ENCODE peak calls at places on chromosomes 7 and 10, in five cellular contexts. B, K, M, I and A are unnamed samples.

GRCh38 chr7:82481499-82482097 is 38.0 kb upstream of the CACNA2D1 start:
- DNase-seq in B (no peak), K (peak; percentile 29), M (peak; percentile 0), I (no peak), A (peak; percentile 58)

GRCh38 chr7:105664816-105665525 is 83.7 kb upstream of the EFCAB10 start:
- DNase-seq in B (no peak), K (peak; percentile 55), M (no peak), I (no peak), A (peak; percentile 76)

GRCh38 chr7:36346260-36346831 is 43.3 kb upstream of the ANLN start:
- DNase-seq in B (no peak), K (no peak), M (no peak), I (no peak), A (no peak)

GRCh38 chr10:52092390-52092789 is 221.7 kb upstream of the DKK1 start:
- DNase-seq in B (no peak), K (no peak), M (no peak), I (no peak), A (no peak)

GRCh38 chr7:135978624-135979023 is 1.5 kb upstream of the MTPN start:
- DNase-seq in B (no peak), K (no peak), M (no peak), I (no peak), A (no peak)

GRCh38 chr10:16646474-16647059 is 124.9 kb upstream of the C1QL3 start:
- DNase-seq in B (no peak), K (no peak), M (peak; percentile 9), I (no peak), A (no peak)

GRCh38 chr7:90461216-90461615 is 8.2 kb upstream of the PTTG1IP2 start:
- DNase-seq in B (no peak), K (no peak), M (no peak), I (no peak), A (no peak)

GRCh38 chr10:26441491-26442214 is 3.5 kb downstream of the APBB1IP start:
- DNase-seq in B (no peak), K (no peak), M (no peak), I (no peak), A (no peak)

GRCh38 chr7:52956379-52956915 is 79.0 kb upstream of the POM121L12 start:
- DNase-seq in B (no peak), K (no peak), M (no peak), I (peak; percentile 54), A (peak; percentile 16)

GRCh38 chr10:75922435-75922834 is 491.0 kb downstream of the LRMDA start:
- DNase-seq in B (no peak), K (no peak), M (no peak), I (no peak), A (no peak)

GRCh38 chr10:112851582-112851981 is 98.5 kb upstream of the TCF7L2 start:
- DNase-seq in B (no peak), K (no peak), M (no peak), I (no peak), A (no peak)

GRCh38 chr10:35696888-35697287 is 54.8 kb upstream of the FZD8 start:
- DNase-seq in B (no peak), K (no peak), M (no peak), I (no peak), A (no peak)

GRCh38 chr10:35993816-35994515 is 351.9 kb upstream of the FZD8 start:
- DNase-seq in B (no peak), K (no peak), M (no peak), I (no peak), A (no peak)

GRCh38 chr7:88546808-88547207 is 212.7 kb upstream of the ZNF804B start:
- DNase-seq in B (peak; percentile 60), K (peak; percentile 5), M (peak; percentile 20), I (peak; percentile 20), A (peak; percentile 79)

GRCh38 chr10:3064423-3064822 is 2.9 kb upstream of the PFKP start:
- DNase-seq in B (no peak), K (no peak), M (no peak), I (no peak), A (no peak)

GRCh38 chr10:84344560-84344959 is 16.2 kb downstream of the CCSER2 start:
- DNase-seq in B (no peak), K (no peak), M (no peak), I (no peak), A (no peak)

GRCh38 chr7:272108-272615 is 17.8 kb upstream of the FOXL3 start:
- DNase-seq in B (no peak), K (no peak), M (no peak), I (no peak), A (no peak)

GRCh38 chr10:79397575-79398303 is 47.7 kb downstream of the ZCCHC24 start:
- DNase-seq in B (no peak), K (no peak), M (no peak), I (no peak), A (no peak)

GRCh38 chr7:55468495-55468894 is 103.4 kb downstream of the LANCL2 start:
- DNase-seq in B (no peak), K (no peak), M (no peak), I (no peak), A (no peak)

GRCh38 chr10:8229153-8229552 is 174.7 kb downstream of the GATA3 start:
- DNase-seq in B (no peak), K (no peak), M (no peak), I (no peak), A (no peak)

GRCh38 chr10:13117842-13118783 is 18.1 kb downstream of the OPTN start:
- DNase-seq in B (no peak), K (no peak), M (no peak), I (no peak), A (no peak)

GRCh38 chr7:45593121-45593541 is 19.0 kb downstream of the ADCY1 start:
- DNase-seq in B (peak; percentile 35), K (no peak), M (no peak), I (no peak), A (no peak)

GRCh38 chr10:97427571-97428179 is 1.7 kb downstream of the PGAM1 start:
- DNase-seq in B (peak; percentile 73), K (no peak), M (no peak), I (peak; percentile 64), A (peak; percentile 94)

GRCh38 chr7:135966341-135967043 is 10.7 kb downstream of the MTPN start:
- DNase-seq in B (no peak), K (no peak), M (no peak), I (no peak), A (no peak)

GRCh38 chr10:101285519-101286070 is 56.3 kb upstream of the LBX1 start:
- DNase-seq in B (peak; percentile 76), K (no peak), M (no peak), I (no peak), A (peak; percentile 88)

GRCh38 chr10:14374745-14375445 is 44.2 kb upstream of the FRMD4A start:
- DNase-seq in B (no peak), K (no peak), M (no peak), I (no peak), A (no peak)

GRCh38 chr7:8035647-8036518 is 67.3 kb downstream of the GLCCI1 start:
- DNase-seq in B (peak; percentile 49), K (no peak), M (peak; percentile 23), I (peak; percentile 11), A (peak; percentile 64)

GRCh38 chr7:102933763-102934162 is 21.0 kb downstream of the LRRC17 start:
- DNase-seq in B (peak; percentile 60), K (no peak), M (no peak), I (no peak), A (peak; percentile 82)

GRCh38 chr7:132773527-132773956 is 197.3 kb upstream of the PLXNA4 start:
- DNase-seq in B (no peak), K (no peak), M (no peak), I (no peak), A (no peak)

GRCh38 chr10:46220872-46221538 is 65.8 kb upstream of the ANTXRL start:
- DNase-seq in B (no peak), K (no peak), M (no peak), I (no peak), A (peak; percentile 22)

GRCh38 chr10:107163904-107164861 is at the start of gene SORCS1:
- DNase-seq in B (peak; percentile 78), K (no peak), M (no peak), I (no peak), A (peak; percentile 76)

GRCh38 chr10:86972613-86973380 is 4.5 kb downstream of the ADIRF start:
- DNase-seq in B (peak; percentile 47), K (no peak), M (no peak), I (no peak), A (no peak)

GRCh38 chr7:68492359-68492690 is 1106.0 kb upstream of the AUTS2 start:
- DNase-seq in B (no peak), K (no peak), M (no peak), I (no peak), A (no peak)
- H3K4me2 ChIP-seq in B (no peak overlapping the region), K (no peak overlapping the region), M (no peak overlapping the region), I (no peak overlapping the region), A (no peak overlapping the region)

GRCh38 chr7:40890088-40890692 is 755.4 kb downstream of the SUGCT start:
- DNase-seq in B (no peak), K (no peak), M (no peak), I (no peak), A (no peak)

GRCh38 chr7:40889560-40889959 is 754.8 kb downstream of the SUGCT start:
- DNase-seq in B (no peak), K (no peak), M (no peak), I (no peak), A (no peak)

GRCh38 chr7:40888499-40888898 is 753.7 kb downstream of the SUGCT start:
- DNase-seq in B (no peak), K (no peak), M (no peak), I (no peak), A (no peak)

GRCh38 chr7:40889099-40889498 is 754.3 kb downstream of the SUGCT start:
- DNase-seq in B (no peak), K (no peak), M (no peak), I (no peak), A (no peak)

GRCh38 chr7:40891232-40891631 is 756.4 kb downstream of the SUGCT start:
- DNase-seq in B (no peak), K (no peak), M (no peak), I (no peak), A (no peak)
- H3K4me1 ChIP-seq in B (no peaks in the 10 kb centered on the region), K (no peaks in the 10 kb centered on the region), M (no peaks in the 10 kb centered on the region), I (no peaks in the 10 kb centered on the region), A (no peaks in the 10 kb centered on the region)

GRCh38 chr10:130577039-130577438 is 440.8 kb downstream of the GLRX3 start:
- DNase-seq in B (no peak), K (no peak), M (no peak), I (no peak), A (no peak)
- H3K4me2 ChIP-seq in B (no peak overlapping the region), K (no peak overlapping the region), M (no peak overlapping the region), I (no peak overlapping the region), A (no peak overlapping the region)

GRCh38 chr10:119663866-119664698 is 12.9 kb downstream of the BAG3 start:
- DNase-seq in B (no peak), K (no peak), M (no peak), I (peak; percentile 71), A (no peak)

GRCh38 chr10:119667562-119668328 is 16.6 kb downstream of the BAG3 start:
- DNase-seq in B (no peak), K (peak; percentile 92), M (no peak), I (peak; percentile 98), A (no peak)

GRCh38 chr10:119668461-119668860 is 17.3 kb downstream of the BAG3 start:
- DNase-seq in B (no peak), K (no peak), M (no peak), I (no peak), A (no peak)

GRCh38 chr10:119666709-119667004 is 15.5 kb downstream of the BAG3 start:
- DNase-seq in B (no peak), K (no peak), M (no peak), I (no peak), A (no peak)

GRCh38 chr10:119665901-119666708 is 14.9 kb downstream of the BAG3 start:
- DNase-seq in B (no peak), K (no peak), M (no peak), I (peak; percentile 52), A (no peak)
- H3K4me1 ChIP-seq in B (peaks cover 8% of the 10 kb centered on the region), K (peaks cover 81% of the 10 kb centered on the region), M (peaks cover 9% of the 10 kb centered on the region), I (peaks cover 43% of the 10 kb centered on the region), A (peaks cover 5% of the 10 kb centered on the region)